ENCODE peak calls at places on chromosomes 5 and 9, in four cellular contexts. L is substantia nigra; R is renal cortical epithelial cell; C is CD8-positive, alpha-beta T cell. X is an unnamed sample.

GRCh38 chr5:135185461-135186075 is 151.5 kb upstream of the PITX1 start:
- DNase-seq in L (no peak), R (peak; percentile 10), C (no peak), X (no peak)

GRCh38 chr5:113574417-113574816 is 60.9 kb downstream of the YTHDC2 start:
- DNase-seq in R (peak; percentile 52), C (no peak), L (no peak), X (no peak)

GRCh38 chr5:135429326-135429725 is 17.8 kb downstream of the DCANP1 start:
- DNase-seq in C (no peak), R (no peak), L (no peak), X (no peak)

GRCh38 chr9:83538172-83538889 is at the start of gene FRMD3:
- DNase-seq in L (peak; percentile 44), C (no peak), R (peak; percentile 36), X (peak; percentile 83)

GRCh38 chr5:110150199-110150598 is 460.5 kb downstream of the MAN2A1 start:
- DNase-seq in R (no peak), C (no peak), L (no peak), X (no peak)

GRCh38 chr5:72191404-72191803 is 84.1 kb downstream of the MAP1B start:
- DNase-seq in R (no peak), C (no peak), L (no peak), X (no peak)

GRCh38 chr9:121499427-121500164 is at the start of gene GGTA1:
- DNase-seq in C (no peak), L (no peak), R (no peak), X (peak; percentile 43)

GRCh38 chr5:63398346-63398745 is 563.9 kb downstream of the HTR1A start:
- DNase-seq in R (peak; percentile 45), C (no peak), L (no peak), X (no peak)

GRCh38 chr5:61167382-61167781 is 5.1 kb upstream of the SMIM15 start:
- DNase-seq in C (no peak), R (peak; percentile 51), L (no peak), X (no peak)

GRCh38 chr5:173420108-173420507 is 91.9 kb upstream of the STC2 start:
- DNase-seq in R (no peak), L (no peak), C (no peak), X (no peak)

GRCh38 chr9:133525677-133526076 is 918 bp upstream of the MYMK start:
- DNase-seq in C (no peak), R (peak; percentile 4), L (no peak), X (no peak)

GRCh38 chr5:74544811-74545210 is 95.7 kb downstream of the ENC1 start:
- DNase-seq in C (no peak), R (no peak), L (no peak), X (no peak)

GRCh38 chr5:138953370-138954256 is 78.5 kb upstream of the LRRTM2 start:
- DNase-seq in R (peak; percentile 58), C (no peak), L (peak; percentile 64), X (no peak)

GRCh38 chr5:159902444-159903121 is 13.7 kb upstream of the ADRA1B start:
- DNase-seq in L (no peak), C (no peak), R (peak; percentile 93), X (no peak)

GRCh38 chr9:89122944-89123343 is 55.7 kb downstream of the SHC3 start:
- DNase-seq in L (no peak), R (no peak), C (no peak), X (no peak)

GRCh38 chr5:151480384-151480783 is 33.0 kb downstream of the SLC36A1 start:
- DNase-seq in R (no peak), C (no peak), L (no peak), X (no peak)

GRCh38 chr9:132002827-132003704 is 76.6 kb downstream of the MED27 start:
- DNase-seq in C (no peak), L (no peak), R (no peak), X (no peak)

GRCh38 chr5:99865159-99865558 is 670.0 kb upstream of the FAM174A start:
- DNase-seq in C (no peak), R (no peak), L (no peak), X (no peak)

GRCh38 chr5:54580997-54581741 is 63.6 kb downstream of the SNX18 start:
- DNase-seq in C (no peak), R (peak; percentile 22), L (no peak), X (no peak)

GRCh38 chr9:136079916-136080246 is 15.2 kb downstream of the NACC2 start:
- DNase-seq in L (no peak), C (no peak), R (no peak), X (no peak)

GRCh38 chr5:97009212-97009898 is 73.5 kb downstream of the LNPEP start:
- DNase-seq in L (no peak), R (no peak), C (no peak), X (no peak)

GRCh38 chr5:172224996-172225395 is 31.0 kb downstream of the EFCAB9 start:
- DNase-seq in R (no peak), L (no peak), C (no peak), X (no peak)